ENCODE peak calls at places on chromosomes 3 and 15, in four cellular contexts. I is GM12878, J is A549, H is HepG2. X is an unnamed sample.

GRCh38 chr3:51796859-51797258 is 17.8 kb upstream of the IQCF6 start:
- DNase-seq in H (no peak), I (peak; percentile 13), J (no peak), X (no peak)

GRCh38 chr3:126212629-126213375 is 32.4 kb upstream of the ALDH1L1 start:
- DNase-seq in J (peak; percentile 51), I (no peak), H (peak; percentile 29), X (peak; percentile 89)

GRCh38 chr3:138114431-138114918 is 933 bp downstream of the DZIP1L start:
- DNase-seq in H (peak; percentile 9), J (peak; percentile 26), I (no peak), X (peak; percentile 64)

GRCh38 chr15:53716909-53717878 is 42.3 kb downstream of the WDR72 start:
- DNase-seq in I (no peak), J (peak; percentile 45), H (peak; percentile 20), X (no peak)

GRCh38 chr3:53495518-53496501 is 1.4 kb downstream of the CACNA1D start:
- DNase-seq in H (no peak), I (no peak), J (no peak), X (peak; percentile 65)

GRCh38 chr3:63684081-63684480 is 31.6 kb downstream of the SNTN start:
- DNase-seq in I (no peak), H (no peak), J (no peak), X (no peak)

GRCh38 chr3:168002786-168003368 is 92.8 kb downstream of the GOLIM4 start:
- DNase-seq in J (peak; percentile 26), H (no peak), I (no peak), X (no peak)

GRCh38 chr15:36943496-36944361 is 156.6 kb downstream of the MEIS2 start:
- DNase-seq in H (no peak), J (no peak), I (no peak), X (no peak)

GRCh38 chr15:69921626-69922624 is 175.8 kb downstream of the TLE3 start:
- DNase-seq in J (no peak), I (peak; percentile 21), H (no peak), X (no peak)

GRCh38 chr15:68413363-68414255 is 18.4 kb downstream of the ITGA11 start:
- DNase-seq in I (no peak), H (no peak), J (no peak), X (no peak)

GRCh38 chr3:100039075-100039474 is 75.2 kb downstream of the FILIP1L start:
- DNase-seq in J (no peak), I (no peak), H (no peak), X (no peak)
- TF ChIP-seq PBX3 in J (no peak), I (no peak), H (no peak), X (no peak)

GRCh38 chr3:45904931-45905330 is 18.6 kb downstream of the CCR9 start:
- DNase-seq in J (no peak), H (no peak), I (peak; percentile 21), X (no peak)
- TF ChIP-seq PBX3 in J (no peak), H (no peak), I (no peak), X (no peak)

GRCh38 chr3:18500322-18500721 is 75.2 kb upstream of the SATB1 start:
- DNase-seq in I (no peak), J (no peak), H (no peak), X (no peak)

GRCh38 chr3:18494251-18494650 is 69.1 kb upstream of the SATB1 start:
- DNase-seq in J (no peak), I (no peak), H (no peak), X (no peak)

GRCh38 chr3:18501679-18502343 is 76.7 kb upstream of the SATB1 start:
- DNase-seq in J (no peak), I (no peak), H (no peak), X (no peak)

GRCh38 chr3:18505056-18505455 is 79.9 kb upstream of the SATB1 start:
- DNase-seq in I (no peak), H (no peak), J (no peak), X (no peak)

DNA sequence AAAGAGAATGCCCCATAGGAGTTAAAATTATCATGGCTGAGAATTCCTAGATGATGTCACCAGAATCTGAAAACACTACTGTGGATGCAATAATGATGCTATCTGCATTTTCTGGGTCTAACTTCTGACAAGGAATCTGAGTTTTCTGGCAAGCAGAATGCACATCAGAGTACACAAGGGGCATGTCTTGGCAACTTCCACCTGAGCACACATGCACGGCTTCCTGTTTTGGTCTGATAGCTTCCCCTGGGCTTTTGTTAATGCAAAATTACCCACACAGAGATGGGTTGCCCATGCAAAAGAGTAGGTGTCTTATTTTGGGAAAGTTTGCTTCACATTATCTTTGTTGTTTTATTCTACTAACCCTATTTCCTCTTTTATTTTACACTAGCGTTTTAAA is 74.1 kb upstream of the SATB1 start:
- DNase-seq in I (peak; percentile 21), J (no peak), H (no peak), X (no peak)
- TF ChIP-seq PBX3 in I (no peak), J (no peak), H (no peak), X (no peak)

GRCh38 chr3:156750191-156750873 is 75.8 kb upstream of the LEKR1 start:
- DNase-seq in H (no peak), J (no peak), I (no peak), X (no peak)
- TF ChIP-seq PBX3 in H (no peak), J (no peak), I (no peak), X (no peak)

GRCh38 chr3:184577546-184577945 is 16.0 kb downstream of the EPHB3 start:
- DNase-seq in J (no peak), H (no peak), I (no peak), X (no peak)

GRCh38 chr3:184578822-184579221 is 17.2 kb downstream of the EPHB3 start:
- DNase-seq in J (no peak), H (peak; percentile 62), I (no peak), X (no peak)

GRCh38 chr3:184578218-184578617 is 16.6 kb downstream of the EPHB3 start:
- DNase-seq in I (no peak), H (no peak), J (no peak), X (no peak)

GRCh38 chr3:184580376-184580775 is 18.8 kb downstream of the EPHB3 start:
- DNase-seq in H (no peak), J (no peak), I (no peak), X (no peak)

GRCh38 chr3:184579513-184579912 is 17.9 kb downstream of the EPHB3 start:
- DNase-seq in J (no peak), H (no peak), I (no peak), X (no peak)
- TF ChIP-seq PBX3 in J (no peak), H (no peak), I (no peak), X (no peak)

GRCh38 chr3:146184616-146185015 is 23.6 kb upstream of the PLOD2 start:
- DNase-seq in J (peak; percentile 44), H (no peak), I (no peak), X (no peak)
- TF ChIP-seq PBX3 in J (no peak), H (no peak), I (no peak), X (no peak)

GRCh38 chr3:134148534-134148933 is 102.1 kb downstream of the RYK start:
- DNase-seq in I (no peak), J (no peak), H (no peak), X (no peak)
- TF ChIP-seq PBX3 in I (no peak), J (no peak), H (no peak), X (no peak)

DNA sequence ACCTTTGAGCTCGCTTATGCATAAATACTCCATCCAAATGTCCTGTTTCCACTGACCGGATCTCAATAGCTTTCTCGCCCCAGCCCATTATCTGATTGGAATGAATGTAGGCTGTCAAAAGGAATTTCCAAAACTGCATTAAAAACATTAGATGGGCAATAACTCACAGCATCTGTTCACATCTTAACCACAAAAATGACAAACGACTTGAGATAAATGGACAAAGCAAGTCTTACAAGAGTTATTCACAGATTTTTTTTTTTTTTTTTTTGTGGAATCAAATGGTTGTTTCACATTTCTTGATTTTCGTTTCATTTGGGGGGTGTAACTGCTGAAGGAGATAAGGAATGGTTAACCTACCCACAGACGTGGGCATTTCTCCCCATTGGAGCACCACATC is 39.7 kb upstream of the SLC2A2 start:
- DNase-seq in H (no peak), J (no peak), I (no peak), X (no peak)
- TF ChIP-seq PBX3 in H (no peak), J (no peak), I (no peak), X (no peak)

GRCh38 chr3:67118122-67118521 is 120.0 kb downstream of the KBTBD8 start:
- DNase-seq in H (no peak), J (no peak), I (no peak), X (no peak)
- TF ChIP-seq PBX3 in H (no peak), J (no peak), I (no peak), X (no peak)

X was measured in SK-N-SH.